ENCODE peak calls at places on chromosomes 7 and 10, in four cellular contexts. D is gastroesophageal sphincter, Q is WTC11, K is sciatic nerve. W is an unnamed sample.
A peak's percentile ranks its signal among the peaks of the same experiment; 100 is the strongest.

GRCh38 chr7:82823073-82823472 is 339.6 kb downstream of the PCLO start:
- ATAC-seq in Q (no peak), D (no peak), K (no peak), W (no peak)

GRCh38 chr10:42553064-42553407 is 85.3 kb downstream of the ZNF33B start:
- ATAC-seq in K (peak; percentile 54), Q (peak; percentile 6), D (peak; percentile 35), W (peak; percentile 6)

GRCh38 chr7:127761196-127761595 is 109.2 kb downstream of the SND1 start:
- ATAC-seq in Q (no peak), K (no peak), D (no peak), W (no peak)

GRCh38 chr10:34480345-34480744 is 334.8 kb downstream of the PARD3 start:
- ATAC-seq in Q (no peak), D (no peak), K (no peak), W (no peak)

GRCh38 chr7:50818324-50818723 is 35.6 kb upstream of the GRB10 start:
- ATAC-seq in D (no peak), K (no peak), Q (no peak), W (no peak)

GRCh38 chr10:470339-471003 is 219.0 kb downstream of the DIP2C start:
- ATAC-seq in K (no peak), D (no peak), Q (no peak), W (no peak)

GRCh38 chr10:77036993-77037734 is 600.4 kb downstream of the KCNMA1 start:
- ATAC-seq in K (no peak), Q (peak; percentile 90), D (no peak), W (no peak)

GRCh38 chr10:123945506-123945905 is 53.9 kb upstream of the CPXM2 start:
- ATAC-seq in D (peak; percentile 22), K (peak; percentile 65), Q (peak; percentile 75), W (no peak)

GRCh38 chr7:139708541-139708940 is 69.3 kb downstream of the HIPK2 start:
- ATAC-seq in D (no peak), K (no peak), Q (no peak), W (peak; percentile 94)

GRCh38 chr10:13632879-13633437 is 46.2 kb downstream of the PRPF18 start:
- ATAC-seq in D (peak; percentile 38), Q (no peak), K (peak; percentile 85), W (no peak)

GRCh38 chr10:105973252-105973877 is 1191.1 kb downstream of the SORCS1 start:
- ATAC-seq in D (no peak), Q (peak; percentile 75), K (peak; percentile 86), W (no peak)

GRCh38 chr7:34946486-34946885 is 90.8 kb downstream of the DPY19L1 start:
- ATAC-seq in Q (no peak), D (no peak), K (no peak), W (no peak)

GRCh38 chr7:50730459-50731400 is 52.0 kb downstream of the GRB10 start:
- ATAC-seq in Q (no peak), K (peak; percentile 48), D (peak; percentile 39), W (no peak)

GRCh38 chr7:47763063-47763974 is 181.4 kb upstream of the TNS3 start:
- ATAC-seq in Q (no peak), D (peak; percentile 37), K (peak; percentile 81), W (peak; percentile 81)

GRCh38 chr7:92729172-92729571 is 107.2 kb downstream of the CDK6 start:
- ATAC-seq in K (no peak), D (no peak), Q (no peak), W (no peak)

GRCh38 chr10:71185209-71185608 is 27.2 kb upstream of the UNC5B start:
- ATAC-seq in Q (no peak), D (no peak), K (no peak), W (no peak)

GRCh38 chr10:130109796-130110235 is 814 bp downstream of the C10orf143 start:
- ATAC-seq in D (no peak), K (peak; percentile 44), Q (peak; percentile 1), W (no peak)

GRCh38 chr10:115441907-115442520 is 348.8 kb downstream of the ATRNL1 start:
- ATAC-seq in Q (no peak), D (no peak), K (no peak), W (no peak)

W was measured in stimulated activated memory B cell treated with anti-CD40 and anti-IgM and Interleukin-4, amounts not matched to agents 10 μg/mL and 1 μg/mL and 100 μg/mL, for 72 hours.